ENCODE peak calls at places on chromosomes 7 and 10, in four cellular contexts. W is left ventricle myocardium superior; K is T-helper 1 cell; C is activated naive CD4-positive, alpha-beta T cell treated with anti-CD3 and anti-CD28 coated beads for 36 hours. Q is an unnamed sample.

GRCh38 chr7:104962781-104963180 is 51.2 kb upstream of the KMT2E start:
- DNase-seq in W (no peak), K (no peak), C (no peak), Q (no peak)

GRCh38 chr10:133420579-133420978 is 3.8 kb downstream of the SPRN start:
- DNase-seq in W (no peak), K (no peak), C (no peak), Q (no peak)

GRCh38 chr10:17617031-17617911 is at the start of gene HACD1:
- DNase-seq in W (peak), K (peak), C (peak), Q (peak)

GRCh38 chr7:21426286-21426957 is 1.5 kb upstream of the SP4 start:
- DNase-seq in W (no peak), K (no peak), C (no peak), Q (no peak)

GRCh38 chr7:2120251-2120660 is 112.5 kb downstream of the MAD1L1 start:
- DNase-seq in W (no peak), K (no peak), C (peak), Q (no peak)

GRCh38 chr7:141585592-141586510 is 34.6 kb downstream of the AGK start:
- DNase-seq in W (no peak), K (no peak), C (peak), Q (no peak)

GRCh38 chr7:46360811-46361210 is 439.7 kb upstream of the IGFBP3 start:
- DNase-seq in W (no peak), K (no peak), C (no peak), Q (no peak)

GRCh38 chr10:123930340-123931001 is 38.9 kb upstream of the CPXM2 start:
- DNase-seq in W (no peak), K (no peak), C (no peak), Q (no peak)

GRCh38 chr7:30459591-30460245 is 18.9 kb downstream of the NOD1 start:
- DNase-seq in W (peak), K (no peak), C (no peak), Q (no peak)

GRCh38 chr10:113011592-113012374 is 61.7 kb downstream of the TCF7L2 start:
- DNase-seq in W (no peak), K (no peak), C (no peak), Q (no peak)

GRCh38 chr10:72409167-72409566 is 54.4 kb upstream of the DNAJB12 start:
- DNase-seq in W (no peak), K (no peak), C (no peak), Q (no peak)

GRCh38 chr7:27152816-27153486 is 568 bp upstream of the HOXA3 start:
- DNase-seq in W (no peak), K (no peak), C (no peak), Q (no peak)

GRCh38 chr7:69781412-69781846 is 183.2 kb downstream of the AUTS2 start:
- DNase-seq in W (peak), K (no peak), C (no peak), Q (peak)

GRCh38 chr7:101754432-101755159 is 62.8 kb upstream of the CUX1 start:
- DNase-seq in W (no peak), K (no peak), C (peak), Q (peak)

GRCh38 chr10:118768041-118768933 is 13.5 kb upstream of the CACUL1 start:
- DNase-seq in W (no peak), K (no peak), C (no peak), Q (no peak)

GRCh38 chr7:1087952-1088920 is at the start of gene GPER1:
- DNase-seq in W (peak), K (no peak), C (no peak), Q (no peak)

GRCh38 chr10:98919899-98920298 is 315.8 kb downstream of the HPSE2 start:
- DNase-seq in W (no peak), K (no peak), C (no peak), Q (no peak)

GRCh38 chr7:130297628-130298027 is 4.7 kb downstream of the CPA4 start:
- DNase-seq in W (no peak), K (no peak), C (no peak), Q (no peak)

GRCh38 chr7:81267508-81267907 is 348.7 kb upstream of the SEMA3C start:
- DNase-seq in W (no peak), K (no peak), C (no peak), Q (peak)

GRCh38 chr7:6416516-6417145 is 31.1 kb downstream of the DAGLB start:
- DNase-seq in W (no peak), K (no peak), C (no peak), Q (no peak)

GRCh38 chr10:44860811-44861751 is 50.1 kb upstream of the TMEM72 start:
- DNase-seq in W (peak), K (no peak), C (no peak), Q (no peak)

GRCh38 chr7:151006590-151007300 is 15.9 kb downstream of the NOS3 start:
- DNase-seq in W (no peak), K (no peak), C (no peak), Q (no peak)

GRCh38 chr7:39099146-39099545 is 121.4 kb downstream of the POU6F2 start:
- DNase-seq in W (no peak), K (no peak), C (no peak), Q (no peak)

GRCh38 chr7:142196066-142196840 is 61.6 kb downstream of the PRSS58 start:
- DNase-seq in W (no peak), K (no peak), C (no peak), Q (no peak)

GRCh38 chr7:28013019-28013418 is 167.6 kb downstream of the JAZF1 start:
- DNase-seq in W (no peak), K (no peak), C (no peak), Q (no peak)

GRCh38 chr7:142583424-142583823 is 165.8 kb upstream of the PRSS1 start:
- DNase-seq in W (no peak), K (no peak), C (peak), Q (no peak)

GRCh38 chr10:63027533-63027932 is 105.6 kb upstream of the NRBF2 start:
- DNase-seq in W (no peak), K (no peak), C (no peak), Q (no peak)

Q was measured in NCI-H2081.